ENCODE peak calls at places on chromosomes 6 and 20, in eight cellular contexts. W is GM20000, V is HCT116, P is cardiac fibroblast, I is esophagus squamous epithelium, T is Calu3, U is IMR-90, H is HFFc6. Y is an unnamed sample.

GRCh38 chr6:54308677-54309315 is 555 bp downstream of the TINAG start:
- DNase-seq in W (no peak), V (no peak), P (no peak), I (no peak), T (no peak), U (no peak), H (no peak), Y (no peak)

GRCh38 chr6:166488701-166489100 is 97.8 kb downstream of the RAMACL start:
- DNase-seq in W (no peak), V (no peak), P (no peak), I (no peak), T (no peak), U (no peak), H (no peak), Y (no peak)

GRCh38 chr6:89214197-89214596 is 3.0 kb downstream of the GABRR1 start:
- DNase-seq in W (no peak), V (no peak), P (no peak), I (no peak), T (no peak), U (no peak), H (no peak), Y (no peak)

GRCh38 chr6:127366281-127367022 is 23.0 kb upstream of the ECHDC1 start:
- DNase-seq in W (no peak), V (peak; percentile 92), P (peak; percentile 95), I (no peak), T (peak; percentile 46), U (peak; percentile 98), H (peak; percentile 97), Y (no peak)

GRCh38 chr6:12592634-12593033 is 123.9 kb upstream of the PHACTR1 start:
- DNase-seq in W (no peak), V (no peak), P (no peak), I (no peak), T (peak; percentile 56), U (no peak), H (no peak), Y (no peak)

GRCh38 chr20:14861028-14861699 is 523.8 kb upstream of the FLRT3 start:
- DNase-seq in W (no peak), V (no peak), P (no peak), I (no peak), T (no peak), U (no peak), H (no peak), Y (no peak)

GRCh38 chr20:55094353-55094861 is 619.0 kb downstream of the DOK5 start:
- DNase-seq in W (no peak), V (no peak), P (no peak), I (no peak), T (no peak), U (no peak), H (no peak), Y (no peak)

GRCh38 chr6:100202417-100203194 is 208.6 kb upstream of the MCHR2 start:
- DNase-seq in W (no peak), V (peak; percentile 77), P (peak; percentile 94), I (no peak), T (peak; percentile 43), U (peak; percentile 93), H (peak; percentile 96), Y (no peak)

GRCh38 chr6:169589293-169589692 is 112.5 kb downstream of the WDR27 start:
- DNase-seq in W (no peak), V (no peak), P (peak; percentile 15), I (no peak), T (peak; percentile 9), U (no peak), H (no peak), Y (no peak)

GRCh38 chr20:25300496-25301170 is 52.7 kb downstream of the PYGB start:
- DNase-seq in W (no peak), V (no peak), P (peak; percentile 20), I (no peak), T (no peak), U (peak; percentile 42), H (peak; percentile 13), Y (no peak)

GRCh38 chr6:40588070-40588384 is 863 bp upstream of the LRFN2 start:
- DNase-seq in W (no peak), V (no peak), P (no peak), I (no peak), T (no peak), U (no peak), H (no peak), Y (no peak)
- TF ChIP-seq CTCF in W (no peak), V (peak; percentile 57), P (no peak), I (no peak), T (no peak), U (no peak), H (peak; percentile 6), Y (no peak)

DNA sequence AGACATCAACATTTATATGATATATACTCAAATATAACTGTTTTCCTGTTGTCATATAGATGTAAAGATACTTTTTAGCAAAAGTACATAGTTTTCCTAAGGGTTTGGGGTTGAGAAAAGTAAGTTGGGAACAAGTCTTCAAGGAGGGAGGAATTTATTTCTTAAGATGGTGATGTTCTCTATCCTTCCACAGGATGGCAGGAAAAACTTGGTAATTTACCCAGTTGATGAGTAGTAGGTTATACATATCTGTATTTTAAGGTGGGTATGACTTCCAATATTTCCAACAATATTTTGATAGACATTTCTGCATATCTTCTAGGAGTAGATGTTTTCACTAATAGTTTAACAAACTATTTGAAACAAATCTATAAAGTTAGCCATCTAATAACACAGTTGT is 254.4 kb downstream of the RIMS1 start:
- DNase-seq in W (no peak), V (no peak), P (no peak), I (no peak), T (no peak), U (peak; percentile 38), H (peak; percentile 8), Y (no peak)
- TF ChIP-seq CTCF in W (no peak), V (no peak), P (no peak), I (no peak), T (no peak), U (peak; percentile 37), H (peak; percentile 56), Y (peak; percentile 34)

GRCh38 chr20:22106308-22106938 is 401.0 kb downstream of the PAX1 start:
- DNase-seq in W (no peak), V (no peak), P (no peak), I (no peak), T (no peak), U (no peak), H (no peak), Y (no peak)
- TF ChIP-seq CTCF in W (no peak), V (peak; percentile 5), P (peak; percentile 8), I (peak; percentile 21), T (no peak), U (no peak), H (peak; percentile 35), Y (peak; percentile 77)

DNA sequence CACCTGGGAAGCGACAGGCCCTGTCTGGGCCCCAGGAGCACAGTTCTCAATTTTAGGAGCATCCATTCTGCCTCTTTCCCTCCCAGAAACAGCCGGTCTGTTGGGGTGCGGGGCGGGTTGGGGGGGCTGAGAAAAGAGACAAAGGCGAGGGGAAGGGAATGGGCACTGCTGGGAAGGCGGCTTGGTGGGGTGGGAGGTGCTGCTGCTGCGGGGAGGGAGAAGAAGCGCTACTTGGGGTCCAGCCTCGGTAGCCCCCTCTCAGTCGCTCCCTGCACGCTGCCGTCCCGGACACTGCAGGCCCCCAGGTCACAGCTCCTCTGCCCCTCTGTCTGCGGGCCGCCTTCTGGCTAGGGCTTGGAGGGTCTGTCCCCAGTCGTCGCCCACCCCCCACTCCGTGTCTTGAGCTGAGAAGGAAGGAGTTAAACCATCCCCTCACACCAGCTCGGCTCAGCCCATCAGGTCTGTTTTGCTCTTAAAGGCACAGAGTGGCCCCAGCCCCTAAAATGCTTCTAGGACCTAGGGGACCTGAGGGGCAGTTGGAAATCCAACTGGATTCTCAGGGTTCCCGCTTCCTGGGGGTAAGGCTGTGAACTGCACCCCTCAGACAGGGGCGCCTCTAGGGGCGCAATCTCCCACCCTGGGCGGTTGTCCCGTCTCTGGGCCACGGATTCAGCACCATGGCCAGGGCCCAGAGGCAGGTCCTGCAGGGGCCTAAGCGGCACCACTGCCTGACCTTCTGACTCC is 740 bp downstream of the GDAP1L1 start:
- DNase-seq in W (peak; percentile 62), V (no peak), P (peak; percentile 43), I (no peak), T (peak; percentile 68), U (peak; percentile 15), H (peak; percentile 0), Y (peak; percentile 79)
- TF ChIP-seq CTCF in W (no peak), V (peak; percentile 60), P (peak; percentile 31), I (no peak), T (peak; percentile 75), U (peak; percentile 34), H (peak; percentile 60), Y (peak; percentile 82)

GRCh38 chr20:35602851-35603495 is 12.7 kb upstream of the SPAG4 start:
- DNase-seq in W (no peak), V (no peak), P (no peak), I (no peak), T (no peak), U (no peak), H (no peak), Y (no peak)

GRCh38 chr20:35603695-35604443 is 11.8 kb upstream of the SPAG4 start:
- DNase-seq in W (no peak), V (no peak), P (no peak), I (no peak), T (no peak), U (no peak), H (no peak), Y (no peak)

GRCh38 chr20:35606127-35606526 is 9.5 kb upstream of the SPAG4 start:
- DNase-seq in W (no peak), V (no peak), P (no peak), I (no peak), T (no peak), U (no peak), H (no peak), Y (no peak)

GRCh38 chr20:35601990-35602389 is 13.6 kb upstream of the SPAG4 start:
- DNase-seq in W (no peak), V (no peak), P (no peak), I (no peak), T (no peak), U (no peak), H (no peak), Y (no peak)

DNA sequence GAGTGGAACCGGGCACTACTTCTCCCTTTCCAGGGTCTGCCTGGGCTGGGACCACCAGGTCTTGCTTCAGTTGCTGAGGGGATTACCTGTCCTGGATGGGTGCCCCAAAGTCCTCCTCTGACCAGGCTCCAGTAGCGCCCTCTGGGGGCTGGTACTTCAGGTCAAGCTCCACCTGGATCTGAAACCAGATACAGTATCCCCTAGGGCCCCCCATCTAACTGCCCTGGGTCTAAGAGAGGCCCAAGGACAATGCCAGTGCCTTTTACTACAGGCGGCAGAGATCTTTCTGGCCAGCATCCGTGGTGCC is 11.2 kb upstream of the SPAG4 start:
- DNase-seq in W (no peak), V (no peak), P (no peak), I (no peak), T (peak; percentile 63), U (no peak), H (no peak), Y (no peak)
- TF ChIP-seq CTCF in W (peak; percentile 40), V (peak; percentile 70), P (peak; percentile 21), I (peak; percentile 17), T (peak; percentile 57), U (no peak), H (peak; percentile 69), Y (peak; percentile 25)

GRCh38 chr6:50608421-50608820 is 104.9 kb upstream of the TFAP2D start:
- DNase-seq in W (no peak), V (no peak), P (no peak), I (no peak), T (no peak), U (no peak), H (no peak), Y (no peak)

GRCh38 chr6:50610562-50610961 is 102.8 kb upstream of the TFAP2D start:
- DNase-seq in W (no peak), V (no peak), P (no peak), I (no peak), T (no peak), U (no peak), H (no peak), Y (no peak)
- TF ChIP-seq CTCF in W (no peak), V (no peak), P (no peak), I (no peak), T (no peak), U (peak; percentile 32), H (peak; percentile 52), Y (peak; percentile 51)

Y was measured in type B pancreatic cell.